ENCODE peak calls at places on chromosomes 13 and 19, in six cellular contexts. R is endothelial cell, H is AG04450, J is cardiac muscle cell, G is type B pancreatic cell, I is uterus. Y is an unnamed sample.
A peak's percentile ranks its signal among the peaks of the same experiment; 100 is the strongest.

GRCh38 chr13:50290186-50290585 is 274.9 kb downstream of the KCNRG start:
- DNase-seq in G (no peak), H (no peak), J (no peak), I (no peak), R (no peak), Y (no peak)

GRCh38 chr13:36332986-36333385 is 13.2 kb downstream of the SPART start:
- DNase-seq in R (no peak), H (no peak), I (no peak), G (no peak), J (no peak), Y (no peak)

GRCh38 chr19:40744554-40745401 is 5.5 kb downstream of the ACTMAP start:
- DNase-seq in H (no peak), I (no peak), R (peak; percentile 24), J (peak; percentile 14), G (no peak), Y (no peak)

GRCh38 chr19:38252385-38252784 is 3.8 kb downstream of the PPP1R14A start:
- DNase-seq in R (no peak), G (no peak), H (no peak), I (no peak), J (no peak), Y (no peak)

GRCh38 chr13:31476753-31477152 is 262.6 kb upstream of the RXFP2 start:
- DNase-seq in J (no peak), R (no peak), H (no peak), G (no peak), I (no peak), Y (no peak)

GRCh38 chr13:110377178-110378175 is 70.4 kb downstream of the COL4A2 start:
- DNase-seq in I (no peak), G (no peak), H (no peak), R (no peak), J (no peak), Y (no peak)

GRCh38 chr19:39971380-39971841 is 446 bp downstream of the PSMC4 start:
- DNase-seq in G (no peak), H (no peak), J (no peak), R (peak; percentile 11), I (no peak), Y (peak; percentile 70)

GRCh38 chr19:932647-933552 is 7.1 kb downstream of the ARID3A start:
- DNase-seq in H (peak; percentile 85), R (peak; percentile 63), G (peak; percentile 70), J (peak; percentile 71), I (peak; percentile 81), Y (peak; percentile 94)

GRCh38 chr19:4241824-4242430 is 5.0 kb upstream of the YJU2 start:
- DNase-seq in I (no peak), R (no peak), J (no peak), G (no peak), H (no peak), Y (no peak)

GRCh38 chr19:45498411-45499195 is at the start of gene PPM1N:
- DNase-seq in G (no peak), J (peak; percentile 40), I (no peak), H (no peak), R (peak; percentile 23), Y (no peak)

GRCh38 chr13:107202371-107203023 is 634.6 kb upstream of the ARGLU1 start:
- DNase-seq in R (peak; percentile 55), G (no peak), I (no peak), H (no peak), J (no peak), Y (no peak)

GRCh38 chr13:32984857-32985626 is 31.2 kb upstream of the KL start:
- DNase-seq in I (no peak), G (no peak), H (peak; percentile 24), R (no peak), J (no peak), Y (peak; percentile 87)

GRCh38 chr13:97259787-97260641 is 37.9 kb downstream of the MBNL2 start:
- DNase-seq in R (no peak), G (no peak), H (no peak), J (no peak), I (no peak), Y (no peak)

GRCh38 chr13:103236213-103236612 is 170.0 kb upstream of the SLC10A2 start:
- DNase-seq in R (no peak), G (no peak), H (no peak), I (no peak), J (no peak), Y (no peak)

GRCh38 chr13:102993348-102993747 is 72.9 kb downstream of the SLC10A2 start:
- DNase-seq in H (no peak), G (no peak), I (no peak), J (no peak), R (no peak), Y (no peak)

GRCh38 chr19:46192990-46193650 is 36.4 kb upstream of the IGFL1 start:
- DNase-seq in H (no peak), R (no peak), I (no peak), G (no peak), J (no peak), Y (no peak)

GRCh38 chr19:8811315-8812172 is 20.6 kb downstream of the ZNF558 start:
- DNase-seq in R (no peak), I (no peak), G (no peak), J (no peak), H (no peak), Y (no peak)

GRCh38 chr13:93752506-93752905 is 525.9 kb downstream of the GPC6 start:
- DNase-seq in G (no peak), I (no peak), R (no peak), J (peak; percentile 67), H (no peak), Y (no peak)

GRCh38 chr19:8138201-8138600 is 11.2 kb downstream of the FBN3 start:
- DNase-seq in J (no peak), G (no peak), I (no peak), H (no peak), R (no peak), Y (no peak)

GRCh38 chr13:48155850-48156249 is 60.9 kb upstream of the MED4 start:
- DNase-seq in R (no peak), G (no peak), I (no peak), H (no peak), J (no peak), Y (no peak)

GRCh38 chr19:48372904-48373303 is 8.7 kb downstream of the SYNGR4 start:
- DNase-seq in H (no peak), I (no peak), R (no peak), G (no peak), J (no peak), Y (no peak)

GRCh38 chr19:56663931-56664500 is 7.5 kb downstream of the ZNF835 start:
- DNase-seq in J (no peak), I (no peak), G (no peak), H (no peak), R (no peak), Y (no peak)

DNA sequence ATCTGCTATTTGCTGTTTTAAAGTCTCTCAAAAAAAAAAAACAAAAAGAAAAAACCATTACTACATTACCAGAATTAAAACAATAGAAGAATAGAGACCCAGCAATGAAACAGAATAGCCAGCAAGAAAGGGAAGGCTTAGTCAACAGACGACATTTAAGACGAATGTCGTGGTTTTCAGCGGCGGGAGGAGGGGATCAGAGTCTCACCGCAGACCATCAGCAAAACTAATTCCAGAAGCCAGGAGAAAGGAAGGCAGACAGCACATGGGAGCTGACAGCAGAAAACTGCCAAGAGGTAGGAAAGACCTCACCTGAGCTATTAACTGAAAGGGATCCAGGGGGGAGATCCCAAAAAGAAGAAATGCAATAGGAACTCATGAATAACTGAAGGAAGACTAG is 128.9 kb downstream of the RNF17 start:
- DNase-seq in J (no peak), G (no peak), I (no peak), H (no peak), R (no peak), Y (no peak)
- TF ChIP-seq CTCF in J (no peak), G (no peak), I (no peak), H (no peak), R (no peak), Y (no peak)

DNA sequence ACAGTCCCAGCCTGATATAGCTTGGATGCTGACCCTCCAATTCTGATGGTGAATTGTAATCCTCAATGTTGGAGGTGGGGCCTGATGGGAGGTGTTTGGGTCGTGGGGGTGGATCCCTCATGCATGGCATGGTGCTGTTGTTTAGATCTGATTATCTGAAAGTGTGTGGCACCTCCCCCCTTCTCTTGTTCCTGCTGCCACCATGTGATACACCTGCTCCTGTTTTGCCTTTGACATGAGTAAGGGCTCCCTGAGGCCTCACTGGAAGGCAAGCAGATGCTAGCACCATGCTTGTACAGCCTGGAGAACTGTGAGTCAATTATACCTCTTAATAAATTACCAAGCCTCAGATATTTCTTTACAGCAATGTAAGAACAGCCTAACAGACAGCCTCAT is 26.4 kb downstream of the FLT1 start:
- DNase-seq in J (no peak), R (no peak), H (no peak), G (no peak), I (no peak), Y (no peak)
- TF ChIP-seq CTCF in J (no peak), R (no peak), H (no peak), G (no peak), I (no peak), Y (no peak)

GRCh38 chr13:105135852-105136251 is 1399.6 kb downstream of the EFNB2 start:
- DNase-seq in J (no peak), H (no peak), I (no peak), G (no peak), R (no peak), Y (no peak)

GRCh38 chr13:105142556-105142955 is 1392.9 kb downstream of the EFNB2 start:
- DNase-seq in J (no peak), H (no peak), R (no peak), G (no peak), I (no peak), Y (no peak)

GRCh38 chr13:105139048-105139379 is 1396.4 kb downstream of the EFNB2 start:
- DNase-seq in R (no peak), G (no peak), J (no peak), I (no peak), H (no peak), Y (no peak)

GRCh38 chr13:105144020-105144419 is 1391.4 kb downstream of the EFNB2 start:
- DNase-seq in H (no peak), G (no peak), I (no peak), R (no peak), J (no peak), Y (no peak)

DNA sequence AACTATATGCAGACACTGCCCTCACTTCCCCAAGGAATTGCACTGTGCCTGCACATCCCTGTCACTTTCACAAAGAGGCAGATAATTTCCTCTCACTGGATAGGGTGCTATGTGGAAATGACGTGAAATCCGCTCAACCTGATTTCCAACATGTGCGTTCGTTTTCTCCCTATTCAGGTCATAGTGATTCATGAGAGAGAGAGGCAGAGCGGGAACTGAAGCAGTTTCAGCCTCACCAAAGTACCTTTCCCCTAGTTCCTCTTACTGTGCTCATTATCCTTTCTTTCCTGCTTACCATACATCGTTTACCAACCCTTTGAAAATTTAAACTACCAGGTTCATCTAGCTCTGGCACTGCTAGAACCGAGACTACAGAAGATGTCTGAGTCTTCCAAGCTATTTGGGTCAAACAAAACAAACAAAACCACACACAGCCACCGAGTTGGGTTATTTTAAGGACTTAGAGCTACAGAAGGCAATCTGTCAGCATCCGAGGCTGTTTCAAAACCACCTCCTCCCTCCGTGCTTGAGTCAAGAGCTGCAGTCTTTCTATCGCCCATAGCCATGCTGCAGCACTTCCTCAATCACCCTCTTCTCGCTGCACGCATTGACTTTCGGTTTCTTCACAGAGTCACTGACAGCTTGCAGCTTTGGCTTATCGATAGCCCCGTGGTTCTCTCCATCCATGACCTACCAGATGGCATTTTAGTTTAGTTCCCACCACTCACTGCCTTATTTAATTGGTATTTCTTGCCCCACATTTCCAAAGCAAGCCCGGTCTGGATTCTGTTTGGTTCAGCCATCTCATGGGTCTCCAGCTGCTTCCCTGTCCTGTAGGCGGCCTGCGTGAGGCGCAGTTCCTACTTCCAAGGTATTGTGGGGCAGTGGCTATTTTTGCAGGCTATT is 1395.8 kb downstream of the EFNB2 start:
- DNase-seq in J (peak; percentile 13), R (no peak), I (no peak), H (no peak), G (no peak), Y (peak; percentile 56)
- TF ChIP-seq CTCF in J (peak; percentile 30), R (no peak), I (no peak), H (peak; percentile 53), G (no peak), Y (no peak)

GRCh38 chr19:55279773-55280643 is at the start of gene HSPBP1:
- DNase-seq in J (peak; percentile 94), I (peak; percentile 95), G (peak; percentile 97), R (peak; percentile 92), H (peak; percentile 84), Y (peak; percentile 98)
- TF ChIP-seq CTCF in J (no peak), I (no peak), G (no peak), R (no peak), H (no peak), Y (no peak)

Y was measured in sigmoid colon.